ENCODE peak calls at places on chromosomes 6 and 20, in four cellular contexts. E, U, C and H are unnamed samples.

GRCh38 chr20:62707981-62708521 is 585 bp upstream of the NTSR1 start:
- DNase-seq in E (no peak), U (no peak), C (no peak), H (no peak)

GRCh38 chr6:84645000-84645399 is 119.4 kb downstream of the TBX18 start:
- DNase-seq in E (peak), U (no peak), C (no peak), H (no peak)

GRCh38 chr20:12331236-12331635 is 413.5 kb downstream of the BTBD3 start:
- DNase-seq in E (no peak), U (no peak), C (no peak), H (no peak)

GRCh38 chr6:160278786-160279310 is 20.2 kb upstream of the SLC22A2 start:
- DNase-seq in E (peak), U (no peak), C (no peak), H (no peak)

GRCh38 chr6:143603474-143603873 is 74.3 kb upstream of the PHACTR2 start:
- DNase-seq in E (no peak), U (no peak), C (no peak), H (no peak)

GRCh38 chr6:135060076-135060475 is 5.5 kb upstream of the HBS1L start:
- DNase-seq in E (no peak), U (no peak), C (no peak), H (no peak)

GRCh38 chr20:48246391-48246790 is 461.1 kb upstream of the SULF2 start:
- DNase-seq in E (no peak), U (no peak), C (no peak), H (no peak)

GRCh38 chr20:23159256-23159922 is 73.3 kb upstream of the CD93 start:
- DNase-seq in E (no peak), U (no peak), C (no peak), H (no peak)

GRCh38 chr20:2756056-2756611 is 44.3 kb downstream of the CPXM1 start:
- DNase-seq in E (peak), U (no peak), C (peak), H (no peak)

GRCh38 chr6:11947063-11947462 is 65.0 kb upstream of the HIVEP1 start:
- DNase-seq in E (no peak), U (no peak), C (no peak), H (no peak)

GRCh38 chr6:149032599-149033405 is 284.7 kb upstream of the TAB2 start:
- DNase-seq in E (peak), U (no peak), C (peak), H (no peak)

GRCh38 chr20:15185913-15186312 is 848.5 kb upstream of the FLRT3 start:
- DNase-seq in E (no peak), U (no peak), C (no peak), H (no peak)

GRCh38 chr20:34724172-34724571 is 20.0 kb downstream of the TP53INP2 start:
- DNase-seq in E (no peak), U (no peak), C (no peak), H (no peak)

GRCh38 chr6:113634352-113635163 is 222.6 kb upstream of the MARCKS start:
- DNase-seq in E (peak), U (no peak), C (peak), H (no peak)

GRCh38 chr6:39724787-39725631 is at the start of gene KIF6:
- DNase-seq in E (peak), U (peak), C (peak), H (peak)

GRCh38 chr6:83873869-83874268 is 14.4 kb downstream of the CYB5R4 start:
- DNase-seq in E (no peak), U (no peak), C (no peak), H (no peak)

GRCh38 chr20:53922901-53923314 is 147.5 kb downstream of the BCAS1 start:
- DNase-seq in E (peak), U (no peak), C (no peak), H (no peak)

GRCh38 chr6:13526718-13527668 is 39.6 kb upstream of the GFOD1 start:
- DNase-seq in E (peak), U (no peak), C (no peak), H (no peak)

GRCh38 chr6:106975699-106976032 is 1.1 kb upstream of the CD24 start:
- DNase-seq in E (peak), U (no peak), C (no peak), H (no peak)

GRCh38 chr6:19896580-19897010 is 59.4 kb downstream of the ID4 start:
- DNase-seq in E (no peak), U (no peak), C (no peak), H (no peak)

GRCh38 chr6:52363222-52363867 is 1.4 kb downstream of the PAQR8 start:
- DNase-seq in E (peak), U (no peak), C (no peak), H (no peak)

GRCh38 chr6:26003102-26003694 is 40.6 kb downstream of the TRIM38 start:
- DNase-seq in E (peak), U (peak), C (no peak), H (peak)

GRCh38 chr20:37991506-37992302 is 41.6 kb downstream of the TTI1 start:
- DNase-seq in E (no peak), U (no peak), C (no peak), H (no peak)

GRCh38 chr6:88708197-88708744 is 255.1 kb downstream of the RNGTT start:
- DNase-seq in E (no peak), U (no peak), C (no peak), H (no peak)

GRCh38 chr20:52490715-52491430 is 299.3 kb upstream of the ZFP64 start:
- DNase-seq in E (peak), U (no peak), C (peak), H (no peak)

GRCh38 chr6:146985111-146985510 is 219.1 kb upstream of the STXBP5 start:
- DNase-seq in E (no peak), U (no peak), C (no peak), H (no peak)

GRCh38 chr6:168007592-168008338 is 10.3 kb downstream of the KIF25 start:
- DNase-seq in E (peak), U (no peak), C (peak), H (no peak)

GRCh38 chr6:45625191-45625664 is 247.5 kb upstream of the SUPT3H start:
- DNase-seq in E (peak), U (no peak), C (no peak), H (no peak)

GRCh38 chr20:51584116-51584515 is 41.6 kb upstream of the NFATC2 start:
- DNase-seq in E (no peak), U (no peak), C (no peak), H (no peak)

GRCh38 chr6:25660512-25660911 is 8.5 kb downstream of the SCGN start:
- DNase-seq in E (peak), U (no peak), C (peak), H (no peak)

GRCh38 chr6:112480551-112480950 is 133.4 kb downstream of the RFPL4B start:
- DNase-seq in E (peak), U (no peak), C (no peak), H (no peak)

GRCh38 chr6:14747881-14748520 is 497.9 kb upstream of the JARID2 start:
- DNase-seq in E (peak), U (no peak), C (peak), H (no peak)

GRCh38 chr20:46031701-46032254 is 2.8 kb downstream of the SLC12A5 start:
- DNase-seq in E (peak), U (no peak), C (no peak), H (no peak)

GRCh38 chr6:133817460-133818047 is 71.4 kb upstream of the TCF21 start:
- DNase-seq in E (no peak), U (peak), C (no peak), H (peak)

GRCh38 chr6:148508401-148509151 is 165.9 kb downstream of the SASH1 start:
- DNase-seq in E (peak), U (no peak), C (no peak), H (no peak)

GRCh38 chr6:120354452-120355098 is 979.7 kb downstream of the TBC1D32 start:
- DNase-seq in E (no peak), U (no peak), C (no peak), H (no peak)